ENCODE peak calls at places on chromosomes 3 and 15, in seven cellular contexts. One of them, this sample, is unnamed.

GRCh38 chr3:187022403-187023029 is 92.2 kb downstream of the ST6GAL1 start:
- DNase-seq in iPS DF 19.7: no peak
- DNase-seq in iPS-NIHi11: no peak
- DNase-seq in ovary: no peak
- DNase-seq in activated T-cell treated with anti-CD3 and anti-CD28 coated beads, Interleukin-2, amount 50 U/mL, for 24 hours: no peak
- DNase-seq in astrocyte of the cerebellum: no peak
- DNase-seq in LoVo: no peak
- DNase-seq in this sample: no peak

GRCh38 chr3:3701949-3702348 is 97.3 kb upstream of the LRRN1 start:
- DNase-seq in iPS DF 19.7: no peak
- DNase-seq in iPS-NIHi11: no peak
- DNase-seq in ovary: no peak
- DNase-seq in activated T-cell treated with anti-CD3 and anti-CD28 coated beads, Interleukin-2, amount 50 U/mL, for 24 hours: no peak
- DNase-seq in astrocyte of the cerebellum: no peak
- DNase-seq in LoVo: no peak
- DNase-seq in this sample: no peak

GRCh38 chr3:178146406-178146831 is 389.8 kb upstream of the KCNMB2 start:
- DNase-seq in iPS DF 19.7: no peak
- DNase-seq in iPS-NIHi11: no peak
- DNase-seq in ovary: no peak
- DNase-seq in activated T-cell treated with anti-CD3 and anti-CD28 coated beads, Interleukin-2, amount 50 U/mL, for 24 hours: no peak
- DNase-seq in astrocyte of the cerebellum: no peak
- DNase-seq in LoVo: no peak
- DNase-seq in this sample: no peak

GRCh38 chr3:169772530-169772950 is 656 bp upstream of the MYNN start:
- DNase-seq in iPS DF 19.7: no peak
- DNase-seq in iPS-NIHi11: peak
- DNase-seq in ovary: peak
- DNase-seq in activated T-cell treated with anti-CD3 and anti-CD28 coated beads, Interleukin-2, amount 50 U/mL, for 24 hours: no peak
- DNase-seq in astrocyte of the cerebellum: peak
- DNase-seq in LoVo: peak
- DNase-seq in this sample: no peak

GRCh38 chr3:188198760-188199327 is 44.9 kb downstream of the LPP start:
- DNase-seq in iPS DF 19.7: no peak
- DNase-seq in iPS-NIHi11: no peak
- DNase-seq in ovary: no peak
- DNase-seq in activated T-cell treated with anti-CD3 and anti-CD28 coated beads, Interleukin-2, amount 50 U/mL, for 24 hours: no peak
- DNase-seq in astrocyte of the cerebellum: no peak
- DNase-seq in LoVo: no peak
- DNase-seq in this sample: no peak

GRCh38 chr3:59245879-59246501 is 196.2 kb upstream of the CFAP20DC start:
- DNase-seq in iPS DF 19.7: no peak
- DNase-seq in iPS-NIHi11: no peak
- DNase-seq in ovary: no peak
- DNase-seq in activated T-cell treated with anti-CD3 and anti-CD28 coated beads, Interleukin-2, amount 50 U/mL, for 24 hours: no peak
- DNase-seq in astrocyte of the cerebellum: peak
- DNase-seq in LoVo: no peak
- DNase-seq in this sample: no peak

GRCh38 chr15:41838400-41838897 is at the start of gene PLA2G4B:
- DNase-seq in iPS DF 19.7: no peak
- DNase-seq in iPS-NIHi11: peak
- DNase-seq in ovary: no peak
- DNase-seq in activated T-cell treated with anti-CD3 and anti-CD28 coated beads, Interleukin-2, amount 50 U/mL, for 24 hours: no peak
- DNase-seq in astrocyte of the cerebellum: no peak
- DNase-seq in LoVo: peak
- DNase-seq in this sample: no peak

GRCh38 chr3:121431717-121432517 is 113.9 kb downstream of the POLQ start:
- DNase-seq in iPS DF 19.7: no peak
- DNase-seq in iPS-NIHi11: no peak
- DNase-seq in ovary: no peak
- DNase-seq in activated T-cell treated with anti-CD3 and anti-CD28 coated beads, Interleukin-2, amount 50 U/mL, for 24 hours: no peak
- DNase-seq in astrocyte of the cerebellum: peak
- DNase-seq in LoVo: peak
- DNase-seq in this sample: no peak

GRCh38 chr15:60370804-60371700 is 26.7 kb downstream of the ANXA2 start:
- DNase-seq in iPS DF 19.7: no peak
- DNase-seq in iPS-NIHi11: no peak
- DNase-seq in ovary: peak
- DNase-seq in activated T-cell treated with anti-CD3 and anti-CD28 coated beads, Interleukin-2, amount 50 U/mL, for 24 hours: no peak
- DNase-seq in astrocyte of the cerebellum: peak
- DNase-seq in LoVo: peak
- DNase-seq in this sample: no peak

GRCh38 chr3:127162947-127163645 is 29.8 kb upstream of the PRR23E start:
- DNase-seq in iPS DF 19.7: no peak
- DNase-seq in iPS-NIHi11: peak
- DNase-seq in ovary: no peak
- DNase-seq in activated T-cell treated with anti-CD3 and anti-CD28 coated beads, Interleukin-2, amount 50 U/mL, for 24 hours: peak
- DNase-seq in astrocyte of the cerebellum: no peak
- DNase-seq in LoVo: no peak
- DNase-seq in this sample: no peak

GRCh38 chr3:18847583-18848197 is 300.6 kb upstream of the KCNH8 start:
- DNase-seq in iPS DF 19.7: no peak
- DNase-seq in iPS-NIHi11: peak
- DNase-seq in ovary: no peak
- DNase-seq in activated T-cell treated with anti-CD3 and anti-CD28 coated beads, Interleukin-2, amount 50 U/mL, for 24 hours: no peak
- DNase-seq in astrocyte of the cerebellum: no peak
- DNase-seq in LoVo: peak
- DNase-seq in this sample: no peak

GRCh38 chr3:31532587-31533168 is at the start of gene STT3B:
- DNase-seq in iPS DF 19.7: no peak
- DNase-seq in iPS-NIHi11: peak
- DNase-seq in ovary: no peak
- DNase-seq in activated T-cell treated with anti-CD3 and anti-CD28 coated beads, Interleukin-2, amount 50 U/mL, for 24 hours: no peak
- DNase-seq in astrocyte of the cerebellum: no peak
- DNase-seq in LoVo: peak
- DNase-seq in this sample: no peak

GRCh38 chr3:60742606-60743145 is 508.6 kb downstream of the FHIT start:
- DNase-seq in iPS DF 19.7: peak
- DNase-seq in iPS-NIHi11: peak
- DNase-seq in ovary: no peak
- DNase-seq in activated T-cell treated with anti-CD3 and anti-CD28 coated beads, Interleukin-2, amount 50 U/mL, for 24 hours: no peak
- DNase-seq in astrocyte of the cerebellum: no peak
- DNase-seq in LoVo: no peak
- DNase-seq in this sample: no peak

GRCh38 chr3:183906234-183906921 is 21.7 kb upstream of the PARL start:
- DNase-seq in iPS DF 19.7: no peak
- DNase-seq in iPS-NIHi11: no peak
- DNase-seq in ovary: no peak
- DNase-seq in activated T-cell treated with anti-CD3 and anti-CD28 coated beads, Interleukin-2, amount 50 U/mL, for 24 hours: no peak
- DNase-seq in astrocyte of the cerebellum: no peak
- DNase-seq in LoVo: no peak
- DNase-seq in this sample: no peak

GRCh38 chr3:125313060-125313635 is 62.0 kb downstream of the ZNF148 start:
- DNase-seq in iPS DF 19.7: no peak
- DNase-seq in iPS-NIHi11: no peak
- DNase-seq in ovary: no peak
- DNase-seq in activated T-cell treated with anti-CD3 and anti-CD28 coated beads, Interleukin-2, amount 50 U/mL, for 24 hours: no peak
- DNase-seq in astrocyte of the cerebellum: no peak
- DNase-seq in LoVo: no peak
- DNase-seq in this sample: no peak

GRCh38 chr15:23645379-23646164 is 2.1 kb downstream of the MAGEL2 start:
- DNase-seq in iPS DF 19.7: no peak
- DNase-seq in iPS-NIHi11: peak
- DNase-seq in ovary: no peak
- DNase-seq in activated T-cell treated with anti-CD3 and anti-CD28 coated beads, Interleukin-2, amount 50 U/mL, for 24 hours: no peak
- DNase-seq in astrocyte of the cerebellum: no peak
- DNase-seq in LoVo: no peak
- DNase-seq in this sample: no peak

GRCh38 chr3:64518950-64519349 is 168.8 kb downstream of the ADAMTS9 start:
- DNase-seq in iPS DF 19.7: no peak
- DNase-seq in iPS-NIHi11: no peak
- DNase-seq in ovary: no peak
- DNase-seq in activated T-cell treated with anti-CD3 and anti-CD28 coated beads, Interleukin-2, amount 50 U/mL, for 24 hours: no peak
- DNase-seq in astrocyte of the cerebellum: no peak
- DNase-seq in LoVo: no peak
- DNase-seq in this sample: no peak

GRCh38 chr3:80331768-80332167 is 564.0 kb upstream of the ROBO1 start:
- DNase-seq in iPS DF 19.7: no peak
- DNase-seq in iPS-NIHi11: no peak
- DNase-seq in ovary: no peak
- DNase-seq in activated T-cell treated with anti-CD3 and anti-CD28 coated beads, Interleukin-2, amount 50 U/mL, for 24 hours: no peak
- DNase-seq in astrocyte of the cerebellum: no peak
- DNase-seq in LoVo: no peak
- DNase-seq in this sample: no peak

GRCh38 chr3:33858131-33858530 is 59.7 kb downstream of the PDCD6IP start:
- DNase-seq in iPS DF 19.7: no peak
- DNase-seq in iPS-NIHi11: no peak
- DNase-seq in ovary: no peak
- DNase-seq in activated T-cell treated with anti-CD3 and anti-CD28 coated beads, Interleukin-2, amount 50 U/mL, for 24 hours: no peak
- DNase-seq in astrocyte of the cerebellum: no peak
- DNase-seq in LoVo: no peak
- DNase-seq in this sample: no peak

GRCh38 chr15:62569460-62570404 is 404.6 kb upstream of the C2CD4B start:
- DNase-seq in iPS DF 19.7: no peak
- DNase-seq in iPS-NIHi11: no peak
- DNase-seq in ovary: peak
- DNase-seq in activated T-cell treated with anti-CD3 and anti-CD28 coated beads, Interleukin-2, amount 50 U/mL, for 24 hours: no peak
- DNase-seq in astrocyte of the cerebellum: peak
- DNase-seq in LoVo: peak
- DNase-seq in this sample: no peak

GRCh38 chr15:66293419-66294156 is at the start of gene DIS3L:
- DNase-seq in iPS DF 19.7: no peak
- DNase-seq in iPS-NIHi11: peak
- DNase-seq in ovary: peak
- DNase-seq in activated T-cell treated with anti-CD3 and anti-CD28 coated beads, Interleukin-2, amount 50 U/mL, for 24 hours: peak
- DNase-seq in astrocyte of the cerebellum: no peak
- DNase-seq in LoVo: peak
- DNase-seq in this sample: peak

GRCh38 chr15:51108933-51109550 is 14.3 kb upstream of the TNFAIP8L3 start:
- DNase-seq in iPS DF 19.7: no peak
- DNase-seq in iPS-NIHi11: no peak
- DNase-seq in ovary: peak
- DNase-seq in activated T-cell treated with anti-CD3 and anti-CD28 coated beads, Interleukin-2, amount 50 U/mL, for 24 hours: no peak
- DNase-seq in astrocyte of the cerebellum: peak
- DNase-seq in LoVo: no peak
- DNase-seq in this sample: no peak

GRCh38 chr15:50166216-50166615 is 15.8 kb upstream of the SLC27A2 start:
- DNase-seq in iPS DF 19.7: no peak
- DNase-seq in iPS-NIHi11: no peak
- DNase-seq in ovary: no peak
- DNase-seq in activated T-cell treated with anti-CD3 and anti-CD28 coated beads, Interleukin-2, amount 50 U/mL, for 24 hours: no peak
- DNase-seq in astrocyte of the cerebellum: no peak
- DNase-seq in LoVo: no peak
- DNase-seq in this sample: no peak

GRCh38 chr3:177960014-177960413 is 576.2 kb upstream of the KCNMB2 start:
- DNase-seq in iPS DF 19.7: no peak
- DNase-seq in iPS-NIHi11: no peak
- DNase-seq in ovary: no peak
- DNase-seq in activated T-cell treated with anti-CD3 and anti-CD28 coated beads, Interleukin-2, amount 50 U/mL, for 24 hours: no peak
- DNase-seq in astrocyte of the cerebellum: peak
- DNase-seq in LoVo: no peak
- DNase-seq in this sample: no peak

GRCh38 chr15:77037475-77038209 is 33.3 kb downstream of the TSPAN3 start:
- DNase-seq in iPS DF 19.7: no peak
- DNase-seq in iPS-NIHi11: no peak
- DNase-seq in ovary: peak
- DNase-seq in activated T-cell treated with anti-CD3 and anti-CD28 coated beads, Interleukin-2, amount 50 U/mL, for 24 hours: peak
- DNase-seq in astrocyte of the cerebellum: no peak
- DNase-seq in LoVo: no peak
- DNase-seq in this sample: no peak

GRCh38 chr3:72331076-72331475 is 517.2 kb downstream of the SHQ1 start:
- DNase-seq in iPS DF 19.7: no peak
- DNase-seq in iPS-NIHi11: no peak
- DNase-seq in ovary: no peak
- DNase-seq in activated T-cell treated with anti-CD3 and anti-CD28 coated beads, Interleukin-2, amount 50 U/mL, for 24 hours: no peak
- DNase-seq in astrocyte of the cerebellum: no peak
- DNase-seq in LoVo: no peak
- DNase-seq in this sample: no peak

GRCh38 chr15:70002897-70003296 is 94.8 kb downstream of the TLE3 start:
- DNase-seq in iPS DF 19.7: no peak
- DNase-seq in iPS-NIHi11: no peak
- DNase-seq in ovary: no peak
- DNase-seq in activated T-cell treated with anti-CD3 and anti-CD28 coated beads, Interleukin-2, amount 50 U/mL, for 24 hours: no peak
- DNase-seq in astrocyte of the cerebellum: no peak
- DNase-seq in LoVo: no peak
- DNase-seq in this sample: no peak

GRCh38 chr3:38281895-38282686 is at the start of gene SLC22A14:
- DNase-seq in iPS DF 19.7: no peak
- DNase-seq in iPS-NIHi11: peak
- DNase-seq in ovary: no peak
- DNase-seq in activated T-cell treated with anti-CD3 and anti-CD28 coated beads, Interleukin-2, amount 50 U/mL, for 24 hours: no peak
- DNase-seq in astrocyte of the cerebellum: no peak
- DNase-seq in LoVo: no peak
- DNase-seq in this sample: no peak

GRCh38 chr15:74227968-74228722 is 8.0 kb upstream of the CCDC33 start:
- DNase-seq in iPS DF 19.7: no peak
- DNase-seq in iPS-NIHi11: no peak
- DNase-seq in ovary: no peak
- DNase-seq in activated T-cell treated with anti-CD3 and anti-CD28 coated beads, Interleukin-2, amount 50 U/mL, for 24 hours: no peak
- DNase-seq in astrocyte of the cerebellum: no peak
- DNase-seq in LoVo: peak
- DNase-seq in this sample: no peak

GRCh38 chr3:49013738-49014660 is 4.4 kb downstream of the DALRD3 start:
- DNase-seq in iPS DF 19.7: no peak
- DNase-seq in iPS-NIHi11: peak
- DNase-seq in ovary: no peak
- DNase-seq in activated T-cell treated with anti-CD3 and anti-CD28 coated beads, Interleukin-2, amount 50 U/mL, for 24 hours: peak
- DNase-seq in astrocyte of the cerebellum: no peak
- DNase-seq in LoVo: no peak
- DNase-seq in this sample: no peak

GRCh38 chr15:95170587-95171380 is 939.4 kb downstream of the MCTP2 start:
- DNase-seq in iPS DF 19.7: no peak
- DNase-seq in iPS-NIHi11: no peak
- DNase-seq in ovary: no peak
- DNase-seq in activated T-cell treated with anti-CD3 and anti-CD28 coated beads, Interleukin-2, amount 50 U/mL, for 24 hours: no peak
- DNase-seq in astrocyte of the cerebellum: no peak
- DNase-seq in LoVo: no peak
- DNase-seq in this sample: no peak

GRCh38 chr3:12049675-12050074 is 45.5 kb downstream of the SYN2 start:
- DNase-seq in iPS DF 19.7: no peak
- DNase-seq in iPS-NIHi11: peak
- DNase-seq in ovary: no peak
- DNase-seq in activated T-cell treated with anti-CD3 and anti-CD28 coated beads, Interleukin-2, amount 50 U/mL, for 24 hours: no peak
- DNase-seq in astrocyte of the cerebellum: peak
- DNase-seq in LoVo: peak
- DNase-seq in this sample: no peak

GRCh38 chr3:130490246-130490645 is 26.7 kb upstream of the COL6A6 start:
- DNase-seq in iPS DF 19.7: no peak
- DNase-seq in iPS-NIHi11: no peak
- DNase-seq in ovary: no peak
- DNase-seq in activated T-cell treated with anti-CD3 and anti-CD28 coated beads, Interleukin-2, amount 50 U/mL, for 24 hours: no peak
- DNase-seq in astrocyte of the cerebellum: no peak
- DNase-seq in LoVo: no peak
- DNase-seq in this sample: no peak

GRCh38 chr3:160720123-160720746 is 35.8 kb upstream of the PPM1L start:
- DNase-seq in iPS DF 19.7: no peak
- DNase-seq in iPS-NIHi11: peak
- DNase-seq in ovary: no peak
- DNase-seq in activated T-cell treated with anti-CD3 and anti-CD28 coated beads, Interleukin-2, amount 50 U/mL, for 24 hours: no peak
- DNase-seq in astrocyte of the cerebellum: no peak
- DNase-seq in LoVo: no peak
- DNase-seq in this sample: no peak

GRCh38 chr3:3666664-3667063 is 132.6 kb upstream of the LRRN1 start:
- DNase-seq in iPS DF 19.7: no peak
- DNase-seq in iPS-NIHi11: no peak
- DNase-seq in ovary: no peak
- DNase-seq in activated T-cell treated with anti-CD3 and anti-CD28 coated beads, Interleukin-2, amount 50 U/mL, for 24 hours: no peak
- DNase-seq in astrocyte of the cerebellum: no peak
- DNase-seq in LoVo: no peak
- DNase-seq in this sample: no peak

GRCh38 chr3:149576071-149576564 is 81.7 kb downstream of the WWTR1 start:
- DNase-seq in iPS DF 19.7: no peak
- DNase-seq in iPS-NIHi11: peak
- DNase-seq in ovary: peak
- DNase-seq in activated T-cell treated with anti-CD3 and anti-CD28 coated beads, Interleukin-2, amount 50 U/mL, for 24 hours: no peak
- DNase-seq in astrocyte of the cerebellum: peak
- DNase-seq in LoVo: peak
- DNase-seq in this sample: no peak

GRCh38 chr15:72229076-72229946 is 1.7 kb downstream of the PKM start:
- DNase-seq in iPS DF 19.7: no peak
- DNase-seq in iPS-NIHi11: no peak
- DNase-seq in ovary: no peak
- DNase-seq in activated T-cell treated with anti-CD3 and anti-CD28 coated beads, Interleukin-2, amount 50 U/mL, for 24 hours: peak
- DNase-seq in astrocyte of the cerebellum: no peak
- DNase-seq in LoVo: no peak
- DNase-seq in this sample: no peak

GRCh38 chr15:68791431-68792283 is 29.0 kb downstream of the ANP32A start:
- DNase-seq in iPS DF 19.7: no peak
- DNase-seq in iPS-NIHi11: peak
- DNase-seq in ovary: no peak
- DNase-seq in activated T-cell treated with anti-CD3 and anti-CD28 coated beads, Interleukin-2, amount 50 U/mL, for 24 hours: peak
- DNase-seq in astrocyte of the cerebellum: no peak
- DNase-seq in LoVo: no peak
- DNase-seq in this sample: no peak